ENCODE peak calls at places on chromosomes 1 and 21, in ten cellular contexts. V, F, B, H, X, Z, T, N, U and D are unnamed samples.

GRCh38 chr1:193183019-193183643 is 3.3 kb downstream of the B3GALT2 start:
- DNase-seq in V (no peak), F (peak; percentile 33), B (peak; percentile 39), H (peak; percentile 35), X (no peak), Z (no peak), T (no peak), N (peak; percentile 29), U (peak; percentile 77), D (peak; percentile 58)

GRCh38 chr1:229298887-229299503 is 28.1 kb downstream of the RAB4A start:
- DNase-seq in V (no peak), F (no peak), B (no peak), H (no peak), X (no peak), Z (no peak), T (no peak), N (no peak), U (peak; percentile 52), D (no peak)

GRCh38 chr1:7768583-7768982 is 2.5 kb upstream of the VAMP3 start:
- DNase-seq in V (no peak), F (no peak), B (no peak), H (no peak), X (no peak), Z (no peak), T (no peak), N (no peak), U (no peak), D (no peak)

GRCh38 chr1:60130703-60131102 is 57.1 kb upstream of the C1orf87 start:
- DNase-seq in V (no peak), F (no peak), B (no peak), H (no peak), X (no peak), Z (no peak), T (no peak), N (no peak), U (no peak), D (peak; percentile 47)

GRCh38 chr1:40264354-40264781 is 6.3 kb downstream of the ZMPSTE24 start:
- DNase-seq in V (no peak), F (no peak), B (no peak), H (peak; percentile 30), X (no peak), Z (no peak), T (no peak), N (no peak), U (no peak), D (no peak)

GRCh38 chr1:85128296-85128695 is 72.5 kb downstream of the SYDE2 start:
- DNase-seq in V (no peak), F (no peak), B (no peak), H (no peak), X (no peak), Z (no peak), T (no peak), N (no peak), U (no peak), D (peak; percentile 41)

GRCh38 chr1:9609998-9610397 is 21.3 kb downstream of the TMEM201 start:
- DNase-seq in V (no peak), F (no peak), B (no peak), H (no peak), X (no peak), Z (no peak), T (no peak), N (no peak), U (no peak), D (no peak)

GRCh38 chr1:176696109-176696508 is 233.1 kb downstream of the PAPPA2 start:
- DNase-seq in V (no peak), F (no peak), B (peak; percentile 99), H (no peak), X (no peak), Z (no peak), T (no peak), N (no peak), U (peak; percentile 1), D (no peak)

GRCh38 chr1:157310401-157310800 is 172.2 kb upstream of the ETV3 start:
- DNase-seq in V (no peak), F (no peak), B (no peak), H (no peak), X (no peak), Z (no peak), T (no peak), N (no peak), U (no peak), D (no peak)

GRCh38 chr21:44530903-44531605 is 8.9 kb downstream of the KRTAP10-1 start:
- DNase-seq in V (no peak), F (no peak), B (no peak), H (no peak), X (peak; percentile 41), Z (no peak), T (no peak), N (no peak), U (no peak), D (no peak)

GRCh38 chr1:41221995-41222991 is 19.8 kb downstream of the SCMH1 start:
- DNase-seq in V (no peak), F (no peak), B (peak; percentile 38), H (no peak), X (no peak), Z (no peak), T (no peak), N (no peak), U (peak; percentile 13), D (no peak)

GRCh38 chr1:170545476-170545875 is 13.5 kb downstream of the GORAB start:
- DNase-seq in V (no peak), F (no peak), B (no peak), H (no peak), X (no peak), Z (no peak), T (no peak), N (no peak), U (no peak), D (peak; percentile 84)

GRCh38 chr1:161505892-161506173 is 576 bp downstream of the FCGR2A start:
- DNase-seq in V (no peak), F (no peak), B (no peak), H (no peak), X (no peak), Z (no peak), T (no peak), N (no peak), U (no peak), D (no peak)

GRCh38 chr1:226643701-226644540 is 95.2 kb downstream of the ITPKB start:
- DNase-seq in V (no peak), F (no peak), B (no peak), H (no peak), X (no peak), Z (no peak), T (peak; percentile 86), N (no peak), U (no peak), D (no peak)

GRCh38 chr1:15764269-15764764 is 5.7 kb downstream of the FBLIM1 start:
- DNase-seq in V (no peak), F (no peak), B (no peak), H (no peak), X (no peak), Z (no peak), T (peak; percentile 92), N (peak; percentile 93), U (peak; percentile 99), D (no peak)

GRCh38 chr1:159869173-159869572 is 6.7 kb upstream of the VSIG8 start:
- DNase-seq in V (no peak), F (no peak), B (no peak), H (peak; percentile 7), X (no peak), Z (no peak), T (no peak), N (no peak), U (no peak), D (peak; percentile 74)

GRCh38 chr1:41811978-41812852 is 106.5 kb downstream of the HIVEP3 start:
- DNase-seq in V (no peak), F (peak; percentile 47), B (peak; percentile 25), H (peak; percentile 60), X (no peak), Z (peak; percentile 50), T (peak; percentile 68), N (peak; percentile 55), U (peak; percentile 56), D (peak; percentile 89)

GRCh38 chr1:151864411-151864810 is 10.9 kb upstream of the THEM5 start:
- DNase-seq in V (no peak), F (no peak), B (no peak), H (no peak), X (no peak), Z (no peak), T (no peak), N (no peak), U (no peak), D (no peak)

GRCh38 chr1:206895837-206896242 is 1.4 kb upstream of the IL24 start:
- DNase-seq in V (no peak), F (no peak), B (peak; percentile 79), H (no peak), X (no peak), Z (no peak), T (no peak), N (no peak), U (no peak), D (peak; percentile 37)

GRCh38 chr1:211474426-211474825 is 17.5 kb downstream of the RD3 start:
- DNase-seq in V (no peak), F (no peak), B (no peak), H (no peak), X (no peak), Z (no peak), T (no peak), N (no peak), U (no peak), D (no peak)

GRCh38 chr1:84434756-84435142 is 36.5 kb downstream of the DNASE2B start:
- DNase-seq in V (no peak), F (no peak), B (no peak), H (no peak), X (no peak), Z (no peak), T (no peak), N (no peak), U (no peak), D (peak; percentile 35)

GRCh38 chr1:203351037-203351625 is at the start of gene FMOD:
- DNase-seq in V (no peak), F (no peak), B (no peak), H (no peak), X (no peak), Z (no peak), T (peak; percentile 67), N (peak; percentile 66), U (peak; percentile 33), D (peak; percentile 25)

GRCh38 chr1:26357121-26357602 is 3.2 kb upstream of the CRYBG2 start:
- DNase-seq in V (no peak), F (no peak), B (no peak), H (no peak), X (no peak), Z (no peak), T (peak; percentile 90), N (peak; percentile 86), U (peak; percentile 96), D (no peak)

GRCh38 chr1:15337656-15338402 is 71.9 kb upstream of the EFHD2 start:
- DNase-seq in V (no peak), F (peak; percentile 52), B (no peak), H (no peak), X (peak; percentile 54), Z (no peak), T (no peak), N (peak; percentile 18), U (no peak), D (peak; percentile 92)

GRCh38 chr1:193629875-193630274 is 443.5 kb upstream of the B3GALT2 start:
- DNase-seq in V (no peak), F (no peak), B (no peak), H (no peak), X (no peak), Z (no peak), T (no peak), N (no peak), U (no peak), D (peak; percentile 31)